ENCODE peak calls at places on chromosomes 4 and X, in four cellular contexts. E, A, I and R are unnamed samples.

GRCh38 chr4:88110826-88111225 is 47.6 kb downstream of the ABCG2 start:
- DNase-seq in A (no peak), I (no peak), E (no peak), R (no peak)

GRCh38 chrX:40468033-40468979 is 112.5 kb upstream of the ATP6AP2 start:
- DNase-seq in A (no peak), I (peak), E (peak), R (peak)

GRCh38 chrX:71632923-71633657 is 14.8 kb upstream of the CXCR3 start:
- DNase-seq in E (no peak), I (peak), A (peak), R (no peak)

GRCh38 chr4:123866796-123867195 is 470.2 kb downstream of the SPRY1 start:
- DNase-seq in A (no peak), E (no peak), I (no peak), R (no peak)

GRCh38 chrX:119817130-119817690 is 25.8 kb upstream of the RPL39 start:
- DNase-seq in A (peak), E (no peak), I (peak), R (no peak)

GRCh38 chr4:152981842-152982241 is 45.7 kb downstream of the FHDC1 start:
- DNase-seq in E (no peak), A (no peak), I (no peak), R (no peak)

GRCh38 chrX:15151267-15152196 is 118.4 kb downstream of the ASB9 start:
- DNase-seq in I (no peak), A (no peak), E (no peak), R (peak)

GRCh38 chr4:161252520-161253141 is 911.2 kb downstream of the FSTL5 start:
- DNase-seq in A (no peak), I (peak), E (no peak), R (peak)

GRCh38 chr4:40934671-40935070 is 184.9 kb downstream of the NSUN7 start:
- DNase-seq in E (no peak), I (no peak), A (no peak), R (no peak)

GRCh38 chrX:1535241-1536041 is 1.5 kb downstream of the P2RY8 start:
- DNase-seq in I (no peak), E (peak), A (peak), R (peak)